ENCODE peak calls at places on chromosome 3, in ten cellular contexts. O is mammary epithelial cell, I is GM12878, M is astrocyte, L is PC-3, C is GM23248, W is endothelial cell of umbilical vein, E is fibroblast of lung, U is neural progenitor cell, D is HCT116. T is an unnamed sample.

GRCh38 chr3:182843478-182843877 is 50.2 kb downstream of the ATP11B start:
- DNase-seq in O (no peak), I (no peak), M (no peak), L (peak; percentile 50), C (peak; percentile 4), W (peak; percentile 18), E (peak; percentile 7), U (no peak), D (no peak), T (no peak)

GRCh38 chr3:185630182-185630622 is 44.1 kb downstream of the SENP2 start:
- DNase-seq in O (peak; percentile 14), I (no peak), M (peak; percentile 35), L (peak; percentile 45), C (peak; percentile 54), W (peak; percentile 82), E (peak; percentile 56), U (no peak), D (no peak), T (peak; percentile 40)

GRCh38 chr3:43540625-43541024 is 81.2 kb downstream of the ANO10 start:
- DNase-seq in O (no peak), I (no peak), M (no peak), L (no peak), C (peak; percentile 70), W (no peak), E (peak; percentile 7), U (no peak), D (no peak), T (no peak)

GRCh38 chr3:112693186-112693585 is 52.2 kb upstream of the CCDC80 start:
- DNase-seq in O (no peak), I (no peak), M (no peak), L (no peak), C (no peak), W (no peak), E (no peak), U (no peak), D (no peak), T (no peak)

GRCh38 chr3:107201146-107201545 is 176.1 kb upstream of the CCDC54 start:
- DNase-seq in O (peak; percentile 44), I (no peak), M (no peak), L (no peak), C (no peak), W (no peak), E (no peak), U (no peak), D (no peak), T (no peak)

GRCh38 chr3:48502121-48502520 is 1.9 kb downstream of the SHISA5 start:
- DNase-seq in O (no peak), I (no peak), M (no peak), L (no peak), C (no peak), W (no peak), E (no peak), U (no peak), D (no peak), T (no peak)

GRCh38 chr3:53102601-53103147 is 27.6 kb downstream of the RFT1 start:
- DNase-seq in O (no peak), I (peak; percentile 27), M (no peak), L (no peak), C (peak; percentile 42), W (no peak), E (no peak), U (peak; percentile 55), D (no peak), T (no peak)

GRCh38 chr3:48428088-48428862 is 1.6 kb downstream of the PLXNB1 start:
- DNase-seq in O (no peak), I (no peak), M (no peak), L (peak; percentile 43), C (peak; percentile 39), W (no peak), E (no peak), U (peak; percentile 77), D (no peak), T (no peak)

GRCh38 chr3:51141573-51141972 is 243.5 kb upstream of the MANF start:
- DNase-seq in O (no peak), I (no peak), M (no peak), L (no peak), C (no peak), W (no peak), E (no peak), U (no peak), D (no peak), T (no peak)

GRCh38 chr3:190877925-190878324 is 15.4 kb upstream of the GMNC start:
- DNase-seq in O (no peak), I (no peak), M (no peak), L (no peak), C (no peak), W (no peak), E (no peak), U (no peak), D (no peak), T (no peak)

GRCh38 chr3:28308196-28308595 is 40.3 kb upstream of the ZCWPW2 start:
- DNase-seq in O (no peak), I (no peak), M (no peak), L (no peak), C (no peak), W (no peak), E (no peak), U (no peak), D (no peak), T (no peak)

GRCh38 chr3:154428369-154429206 is 1.4 kb downstream of the GPR149 start:
- DNase-seq in O (no peak), I (no peak), M (no peak), L (no peak), C (peak; percentile 5), W (no peak), E (no peak), U (peak; percentile 69), D (no peak), T (no peak)

GRCh38 chr3:57233799-57234198 is 6.3 kb downstream of the APPL1 start:
- DNase-seq in O (no peak), I (no peak), M (no peak), L (no peak), C (no peak), W (no peak), E (no peak), U (no peak), D (no peak), T (no peak)

GRCh38 chr3:158918008-158918407 is 116.2 kb downstream of the MFSD1 start:
- DNase-seq in O (peak; percentile 61), I (no peak), M (peak; percentile 74), L (peak; percentile 68), C (peak; percentile 93), W (peak; percentile 83), E (peak; percentile 80), U (peak; percentile 79), D (peak; percentile 52), T (peak; percentile 73)

GRCh38 chr3:149603126-149604074 is 54.4 kb downstream of the WWTR1 start:
- DNase-seq in O (no peak), I (no peak), M (peak; percentile 87), L (no peak), C (peak; percentile 81), W (no peak), E (peak; percentile 90), U (no peak), D (no peak), T (peak; percentile 88)

GRCh38 chr3:63278171-63278999 is at the start of gene SYNPR:
- DNase-seq in O (no peak), I (no peak), M (no peak), L (no peak), C (no peak), W (no peak), E (no peak), U (peak; percentile 61), D (no peak), T (peak; percentile 58)
- TF ChIP-seq EZH2 in O (no peak), I (no peak), M (peak; percentile 63), L (no peak), C (no peak), W (no peak), E (peak; percentile 49), U (peak; percentile 75), D (no peak), T (no peak)

DNA sequence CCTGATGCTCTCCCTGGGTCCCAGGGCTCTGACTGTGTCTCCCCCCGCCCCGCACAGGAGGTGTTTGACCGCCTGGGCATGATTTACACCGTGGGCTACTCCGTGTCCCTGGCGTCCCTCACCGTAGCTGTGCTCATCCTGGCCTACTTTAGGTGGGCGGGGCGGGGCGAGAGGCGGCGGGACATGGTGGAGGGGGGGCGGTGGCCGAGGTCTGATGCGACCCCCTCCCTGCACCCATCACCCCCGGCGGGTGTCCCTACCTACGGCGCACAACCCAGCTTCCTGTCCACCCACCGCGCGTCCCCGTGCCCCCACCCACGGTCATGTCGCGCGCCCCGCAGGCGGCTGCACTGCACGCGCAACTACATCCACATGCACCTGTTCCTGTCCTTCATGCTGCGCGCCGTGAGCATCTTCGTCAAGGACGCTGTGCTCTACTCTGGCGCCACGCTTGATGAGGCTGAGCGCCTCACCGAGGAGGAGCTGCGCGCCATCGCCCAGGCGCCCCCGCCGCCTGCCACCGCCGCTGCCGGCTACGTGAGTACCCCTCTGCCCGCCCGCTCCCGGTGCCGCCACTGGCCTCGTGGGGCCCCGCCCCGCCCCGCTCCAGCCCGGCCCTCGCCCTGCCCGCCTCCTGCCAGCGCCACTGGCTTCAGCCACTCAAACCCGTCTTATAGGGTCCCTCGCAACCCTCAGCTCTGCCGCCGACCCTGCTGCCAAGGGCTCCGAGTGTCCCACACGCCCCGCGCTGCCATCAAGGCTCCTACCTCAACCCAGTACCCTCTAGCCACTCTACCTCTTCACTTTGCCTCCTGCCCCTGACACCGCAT is 21.0 kb downstream of the PTH1R start:
- DNase-seq in O (no peak), I (no peak), M (no peak), L (no peak), C (no peak), W (no peak), E (no peak), U (peak; percentile 69), D (no peak), T (no peak)
- TF ChIP-seq EZH2 in O (no peak), I (no peak), M (peak; percentile 45), L (no peak), C (no peak), W (peak; percentile 18), E (no peak), U (no peak), D (no peak), T (no peak)

DNA sequence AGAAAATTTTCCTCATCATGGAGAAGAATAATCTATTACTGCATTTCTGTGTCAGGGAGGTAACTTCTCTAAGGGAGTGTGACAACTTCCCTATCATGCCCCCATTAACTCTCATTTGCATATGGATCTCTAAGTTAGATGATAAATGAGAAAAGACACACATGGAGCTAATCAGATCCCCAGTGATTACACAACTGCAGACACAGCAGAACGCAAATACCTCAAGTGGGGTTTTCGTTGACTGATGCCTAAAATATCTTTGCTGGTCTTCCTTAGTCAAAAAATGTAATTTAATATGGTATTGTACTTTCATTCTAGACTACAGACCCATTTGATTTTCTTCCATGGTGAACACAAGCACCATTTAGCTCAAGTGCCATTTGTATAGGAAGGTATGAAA is 630.5 kb downstream of the TBL1XR1 start:
- DNase-seq in O (no peak), I (no peak), M (no peak), L (no peak), C (no peak), W (no peak), E (no peak), U (no peak), D (no peak), T (no peak)
- TF ChIP-seq EZH2 in O (no peak), I (no peak), M (no peak), L (no peak), C (no peak), W (no peak), E (no peak), U (no peak), D (no peak), T (no peak)

DNA sequence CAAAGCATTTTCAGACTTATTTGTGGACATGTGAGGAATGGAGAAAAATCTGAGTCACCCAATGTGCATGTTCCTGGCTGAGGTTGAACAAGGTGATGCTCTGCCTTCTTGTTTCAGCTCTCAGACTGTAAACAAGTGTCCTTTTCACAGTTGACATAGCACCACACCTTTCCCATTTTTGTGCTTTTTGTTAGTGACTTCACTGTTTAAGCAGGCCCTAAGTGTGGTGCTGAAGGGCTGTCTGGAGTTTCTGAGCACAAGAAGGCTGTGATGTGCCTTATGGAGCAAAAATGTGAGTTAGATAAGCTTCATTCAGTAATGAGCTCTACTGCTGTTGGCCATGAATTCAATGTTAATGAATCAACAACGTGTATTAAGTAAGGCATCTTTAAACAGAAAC is 20.4 kb downstream of the ABI3BP start:
- DNase-seq in O (peak; percentile 78), I (no peak), M (peak; percentile 8), L (peak; percentile 52), C (peak; percentile 60), W (peak; percentile 44), E (peak; percentile 40), U (no peak), D (no peak), T (no peak)
- TF ChIP-seq EZH2 in O (no peak), I (no peak), M (no peak), L (no peak), C (no peak), W (no peak), E (no peak), U (no peak), D (no peak), T (no peak)